ENCODE peak calls at places on chromosomes 7 and 10, in five cellular contexts. O is cardiac muscle cell; Z is NCI-H1105 treated with DMSO at 0.1 percent for 48 hours; J is SK-N-SH; L is activated naive CD4-positive, alpha-beta T cell treated with anti-CD3 and anti-CD28 coated beads, Interleukin-2, amount 50 U/mL, for 72 hours. S is an unnamed sample.

GRCh38 chr7:8201846-8202441 is 60.0 kb downstream of the ICA1 start:
- DNase-seq in O (no peak), Z (no peak), J (no peak), L (no peak), S (no peak)

GRCh38 chr7:2873686-2874551 is 29.8 kb upstream of the GNA12 start:
- DNase-seq in O (no peak), Z (no peak), J (peak), L (no peak), S (peak)

GRCh38 chr7:78955329-78955728 is 498.1 kb downstream of the MAGI2 start:
- DNase-seq in O (no peak), Z (no peak), J (no peak), L (no peak), S (no peak)

GRCh38 chr7:12809476-12809875 is 122.0 kb downstream of the ARL4A start:
- DNase-seq in O (no peak), Z (peak), J (no peak), L (no peak), S (no peak)

GRCh38 chr7:123131140-123131539 is 68.6 kb downstream of the SLC13A1 start:
- DNase-seq in O (no peak), Z (no peak), J (no peak), L (no peak), S (no peak)

GRCh38 chr7:47586925-47587324 is 5.0 kb upstream of the TNS3 start:
- DNase-seq in O (no peak), Z (no peak), J (no peak), L (no peak), S (peak)

GRCh38 chr10:86367339-86367951 is 850 bp upstream of the GRID1 start:
- DNase-seq in O (peak), Z (no peak), J (peak), L (peak), S (no peak)

GRCh38 chr10:87092356-87092860 is 2.2 kb downstream of the GLUD1 start:
- DNase-seq in O (no peak), Z (no peak), J (no peak), L (no peak), S (no peak)

GRCh38 chr10:17024461-17024860 is 105.2 kb downstream of the CUBN start:
- DNase-seq in O (no peak), Z (no peak), J (no peak), L (no peak), S (no peak)

GRCh38 chr10:107689318-107689717 is 524.8 kb upstream of the SORCS1 start:
- DNase-seq in O (no peak), Z (no peak), J (no peak), L (no peak), S (no peak)

GRCh38 chr10:81146436-81146835 is 608.7 kb downstream of the SH2D4B start:
- DNase-seq in O (no peak), Z (no peak), J (no peak), L (no peak), S (no peak)

GRCh38 chr10:4826788-4827324 is 849 bp downstream of the AKR1E2 start:
- DNase-seq in O (no peak), Z (no peak), J (no peak), L (no peak), S (no peak)

S was measured in BE2C.